ENCODE peak calls at places on chromosomes 2 and 18, in four cellular contexts. R is tibial artery, H is astrocyte of the spinal cord, X is omental fat pad. J is an unnamed sample.

GRCh38 chr2:58131191-58132011 is 84.8 kb downstream of the VRK2 start:
- DNase-seq in X (no peak), H (peak; percentile 74), R (no peak), J (no peak)

GRCh38 chr2:105287692-105288091 is 41.8 kb downstream of the TGFBRAP1 start:
- DNase-seq in X (no peak), R (no peak), H (peak; percentile 42), J (no peak)

GRCh38 chr2:10240161-10240681 is 62.5 kb upstream of the HPCAL1 start:
- DNase-seq in H (no peak), X (no peak), R (peak; percentile 50), J (no peak)

GRCh38 chr2:77268626-77269025 is 253.6 kb downstream of the LRRTM4 start:
- DNase-seq in X (no peak), H (peak; percentile 65), R (no peak), J (no peak)

GRCh38 chr2:8119782-8120551 is 561.9 kb upstream of the ID2 start:
- DNase-seq in H (peak; percentile 55), R (no peak), X (no peak), J (no peak)

GRCh38 chr18:6255121-6255742 is 159.5 kb downstream of the L3MBTL4 start:
- DNase-seq in H (no peak), X (no peak), R (no peak), J (no peak)

GRCh38 chr2:103268841-103269498 is 507.1 kb downstream of the TMEM182 start:
- DNase-seq in R (no peak), H (no peak), X (no peak), J (no peak)

GRCh38 chr2:10036095-10036879 is 7.1 kb upstream of the KLF11 start:
- DNase-seq in R (peak; percentile 94), H (peak; percentile 59), X (peak; percentile 69), J (peak; percentile 77)

GRCh38 chr2:171811229-171811628 is 82.8 kb downstream of the SLC25A12 start:
- DNase-seq in H (peak; percentile 42), X (no peak), R (no peak), J (no peak)

GRCh38 chr2:170371231-170371630 is 193.3 kb downstream of the MYO3B start:
- DNase-seq in R (no peak), H (no peak), X (no peak), J (no peak)

GRCh38 chr2:240632291-240632670 is 7.0 kb downstream of the GPR35 start:
- DNase-seq in X (no peak), H (no peak), R (peak; percentile 31), J (no peak)

GRCh38 chr2:49585921-49586320 is 431.6 kb upstream of the FSHR start:
- DNase-seq in H (no peak), R (no peak), X (no peak), J (no peak)

GRCh38 chr2:108271691-108272253 is 16.9 kb upstream of the SULT1C2 start:
- DNase-seq in X (no peak), H (peak; percentile 80), R (peak; percentile 38), J (no peak)

GRCh38 chr2:9772035-9772998 is 71.0 kb upstream of the TAF1B start:
- DNase-seq in X (no peak), R (peak; percentile 60), H (no peak), J (no peak)

GRCh38 chr2:106745468-106745867 is 140.5 kb downstream of the ST6GAL2 start:
- DNase-seq in R (no peak), H (no peak), X (no peak), J (no peak)

GRCh38 chr18:12904012-12904516 is 20.0 kb upstream of the PTPN2 start:
- DNase-seq in H (no peak), X (no peak), R (no peak), J (no peak)

GRCh38 chr2:37623971-37624897 is 47.2 kb downstream of the CDC42EP3 start:
- DNase-seq in X (no peak), H (peak; percentile 62), R (no peak), J (no peak)

GRCh38 chr2:64402876-64403275 is 51.1 kb upstream of the LGALSL start:
- DNase-seq in H (peak; percentile 18), X (no peak), R (no peak), J (peak; percentile 71)
- TF ChIP-seq CTCF in H (no peak), X (no peak), R (no peak), J (no peak)

GRCh38 chr2:174035981-174036742 is 71.0 kb upstream of the SP3 start:
- DNase-seq in X (no peak), R (peak; percentile 84), H (peak; percentile 37), J (peak; percentile 90)
- TF ChIP-seq CTCF in X (no peak), R (peak; percentile 44), H (peak; percentile 21), J (peak; percentile 8)

DNA sequence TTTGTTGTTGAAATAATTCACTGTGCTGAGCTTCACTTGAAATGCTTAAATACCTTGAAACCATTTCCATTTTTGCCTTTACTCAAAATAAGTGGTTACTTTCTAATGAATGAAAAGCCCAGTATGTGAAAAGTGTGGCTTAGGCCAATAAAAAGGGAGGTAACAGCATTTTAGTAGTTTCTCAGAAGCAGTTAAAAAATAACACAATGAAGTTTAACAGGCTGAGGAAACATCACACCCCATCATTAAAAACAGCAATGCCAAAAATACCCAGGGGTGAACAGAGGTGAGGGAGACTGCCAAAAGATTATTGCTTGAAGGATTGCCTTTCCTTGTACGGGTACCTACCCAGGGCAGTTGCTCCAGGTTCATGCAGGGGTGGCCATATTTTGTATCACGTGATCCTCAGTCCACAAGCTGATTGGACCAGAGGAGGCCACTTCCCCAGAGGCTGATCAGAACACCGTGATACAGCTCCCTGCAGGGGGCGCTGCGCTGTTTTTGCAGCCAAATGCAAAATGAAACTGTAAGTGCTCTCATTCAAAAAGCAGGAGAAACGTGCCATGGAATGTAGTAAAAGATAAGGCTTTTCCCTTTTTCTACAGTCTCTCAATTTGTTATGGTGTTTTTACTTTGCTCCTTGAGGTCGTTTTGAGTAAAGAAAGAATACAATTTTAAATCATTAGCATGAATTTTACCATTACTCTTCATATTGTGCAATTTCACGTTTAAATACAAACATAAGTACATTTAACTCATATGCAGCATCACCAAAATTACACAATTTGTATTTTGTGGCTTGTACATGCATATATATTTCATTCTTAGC is 70.2 kb upstream of the SH3BP4 start:
- DNase-seq in X (peak; percentile 66), R (peak; percentile 89), H (peak; percentile 92), J (peak; percentile 32)
- TF ChIP-seq CTCF in X (no peak), R (peak; percentile 67), H (peak; percentile 80), J (peak; percentile 68)

DNA sequence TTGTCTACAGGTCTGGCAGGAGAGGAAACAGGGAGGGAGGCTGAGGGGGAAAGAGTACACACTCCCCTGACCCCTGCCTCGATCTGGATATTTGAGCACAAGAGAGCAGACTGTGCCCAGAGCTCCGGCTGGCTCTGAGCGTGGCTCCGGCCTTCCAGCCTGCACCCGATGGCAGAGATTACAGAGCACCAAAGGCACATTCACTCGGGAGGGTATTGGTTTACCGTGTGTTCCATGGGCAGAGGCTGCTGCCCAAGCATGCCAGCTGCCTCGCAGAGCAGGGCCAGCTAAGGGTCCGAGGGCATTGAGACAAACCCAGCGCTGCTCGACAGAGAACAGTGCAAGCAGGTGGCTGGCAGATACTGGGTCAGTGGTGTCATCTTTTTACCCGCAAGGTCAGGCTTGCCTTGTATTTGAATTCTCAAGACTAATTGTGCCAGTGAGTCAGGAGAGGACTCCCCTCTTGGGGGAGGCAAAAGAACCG is 132.2 kb downstream of the TNS1 start:
- DNase-seq in R (no peak), X (no peak), H (no peak), J (no peak)
- TF ChIP-seq CTCF in R (no peak), X (no peak), H (no peak), J (no peak)

DNA sequence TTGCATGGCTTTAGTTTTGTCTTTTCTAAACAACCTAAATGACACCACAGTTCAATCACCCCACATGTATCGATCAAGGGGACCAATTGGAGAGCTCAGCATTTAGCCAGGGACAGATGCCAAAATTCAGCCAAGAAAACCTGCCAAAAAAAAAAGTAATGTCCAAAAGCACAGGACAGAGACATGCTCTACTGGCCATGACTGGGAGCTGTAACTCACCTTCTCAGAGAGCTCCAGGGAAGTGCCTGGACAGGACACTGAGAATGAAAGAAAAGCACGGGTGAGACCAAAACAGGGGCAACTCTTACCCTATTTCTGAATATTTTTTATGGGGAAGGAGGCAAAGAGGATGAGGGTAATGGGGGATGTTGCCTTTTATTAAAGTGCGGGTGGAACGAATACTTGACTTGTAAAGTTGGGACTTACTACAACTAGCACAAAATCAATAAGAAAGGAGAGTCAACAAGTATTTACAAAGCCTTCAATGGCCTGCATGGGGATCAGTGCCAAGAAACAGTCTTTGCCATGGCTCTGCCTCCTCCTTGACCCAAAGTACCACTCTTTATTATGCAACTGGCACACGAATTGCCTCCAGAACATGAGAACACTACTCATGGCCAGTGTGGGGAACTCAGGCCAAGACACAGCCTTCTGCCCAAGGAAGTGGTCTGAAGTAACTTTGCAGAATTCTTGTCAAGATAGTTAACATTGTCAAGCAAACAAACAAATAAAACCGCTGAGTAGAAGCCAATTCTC is 72.9 kb upstream of the HK2 start:
- DNase-seq in X (no peak), R (no peak), H (no peak), J (no peak)
- TF ChIP-seq CTCF in X (no peak), R (no peak), H (no peak), J (no peak)

GRCh38 chr18:24413148-24413547 is 13.3 kb upstream of the IMPACT start:
- DNase-seq in R (no peak), H (no peak), X (no peak), J (no peak)
- TF ChIP-seq CTCF in R (no peak), H (peak; percentile 34), X (no peak), J (no peak)

GRCh38 chr18:34352385-34353163 is 127.9 kb upstream of the NOL4 start:
- DNase-seq in H (peak; percentile 22), R (no peak), X (no peak), J (no peak)
- TF ChIP-seq CTCF in H (peak; percentile 34), R (no peak), X (no peak), J (no peak)

GRCh38 chr2:41496908-41497307 is 550.9 kb upstream of the PKDCC start:
- DNase-seq in R (no peak), X (no peak), H (no peak), J (no peak)
- TF ChIP-seq CTCF in R (no peak), X (no peak), H (peak; percentile 21), J (no peak)

GRCh38 chr2:96408631-96409542 is 73.3 kb downstream of the NCAPH start:
- DNase-seq in H (peak; percentile 47), X (no peak), R (no peak), J (no peak)
- TF ChIP-seq CTCF in H (no peak), X (no peak), R (no peak), J (no peak)

GRCh38 chr2:209943776-209944175 is 58.7 kb upstream of the RPE start:
- DNase-seq in X (no peak), R (no peak), H (no peak), J (no peak)
- TF ChIP-seq CTCF in X (no peak), R (no peak), H (no peak), J (no peak)

J was measured in ascending aorta.